ENCODE peak calls at places on chromosomes 12 and 14, in ten cellular contexts. E is NCI-H1417; F is iPS-NIHi11; W is nucleus accumbens; X is neural crest cell; J is astrocyte of the spinal cord; D is mucosa of gallbladder; I is CD8-positive, alpha-beta memory T cell; N is CD14-positive monocyte; S is activated CD4-positive, alpha-beta T cell treated with anti-CD3 and anti-CD28 coated beads for 48 hours. R is an unnamed sample.

GRCh38 chr14:66403183-66403582 is 83.0 kb upstream of the CCDC196 start:
- DNase-seq in F (peak), X (no peak), I (no peak), S (no peak), W (no peak), D (no peak), E (peak), N (no peak), J (peak), R (no peak)

GRCh38 chr14:32203928-32204357 is 874 bp upstream of the RNU6-8 start:
- DNase-seq in I (peak), S (no peak), F (no peak), E (peak), W (no peak), J (no peak), D (no peak), N (no peak), X (peak), R (no peak)

GRCh38 chr14:38646391-38646790 is 390.5 kb upstream of the CLEC14A start:
- DNase-seq in E (peak), S (no peak), I (no peak), X (no peak), F (no peak), N (no peak), J (no peak), W (no peak), D (no peak), R (no peak)

GRCh38 chr12:76558684-76559276 is 791 bp downstream of the OSBPL8 start:
- DNase-seq in N (peak), W (peak), D (peak), X (peak), E (peak), I (peak), F (peak), J (peak), S (peak), R (peak)

GRCh38 chr12:49540229-49541139 is 1.7 kb downstream of the KCNH3 start:
- DNase-seq in S (no peak), J (no peak), F (no peak), E (peak), N (no peak), X (no peak), D (no peak), W (no peak), I (no peak), R (no peak)

GRCh38 chr12:64673490-64674169 is 63.3 kb downstream of the RASSF3 start:
- DNase-seq in X (no peak), S (no peak), N (no peak), E (peak), W (no peak), J (peak), I (no peak), D (no peak), F (peak), R (no peak)

GRCh38 chr12:109765493-109765810 is 51.8 kb downstream of the FAM222A start:
- DNase-seq in E (no peak), I (no peak), X (no peak), W (no peak), D (no peak), N (peak), F (no peak), J (no peak), S (no peak), R (no peak)

GRCh38 chr12:123344086-123344485 is 20.6 kb downstream of the SBNO1 start:
- DNase-seq in J (no peak), I (no peak), D (no peak), X (no peak), F (no peak), S (no peak), W (no peak), E (no peak), N (no peak), R (no peak)

GRCh38 chr12:46661161-46661845 is 164.5 kb downstream of the SLC38A4 start:
- DNase-seq in X (no peak), F (peak), S (peak), E (peak), I (peak), N (no peak), J (peak), D (peak), W (no peak), R (peak)

GRCh38 chr12:121167232-121167820 is 34.6 kb downstream of the P2RX7 start:
- DNase-seq in I (no peak), D (no peak), F (no peak), S (no peak), J (no peak), N (no peak), E (no peak), X (no peak), W (no peak), R (no peak)